ENCODE peak calls at places on chromosome 17, in six cellular contexts. H is ELR, A is upper lobe of right lung, D is COR-L47, Q is upper lobe of left lung, C is cardiac fibroblast. T is an unnamed sample.
A peak's percentile ranks its signal among the peaks of the same experiment; 100 is the strongest.

GRCh38 chr17:50425682-50426471 is at the start of gene ACSF2:
- DNase-seq in Q (peak; percentile 95), C (peak; percentile 61), D (no peak), H (peak; percentile 77), A (peak; percentile 90), T (peak; percentile 60)

GRCh38 chr17:75010683-75011406 is 1.6 kb upstream of the MRPL58 start:
- DNase-seq in A (no peak), H (peak; percentile 53), D (peak; percentile 6), C (peak; percentile 48), Q (no peak), T (no peak)

GRCh38 chr17:30234954-30235353 is 543 bp downstream of the SLC6A4 start:
- DNase-seq in Q (no peak), A (no peak), C (no peak), D (no peak), H (no peak), T (no peak)

GRCh38 chr17:40345161-40346034 is 19.1 kb downstream of the GJD3 start:
- DNase-seq in Q (peak; percentile 92), A (peak; percentile 88), H (peak; percentile 74), C (peak; percentile 78), D (peak; percentile 47), T (no peak)

GRCh38 chr17:67448449-67448848 is 71.4 kb downstream of the PITPNC1 start:
- DNase-seq in C (no peak), D (no peak), A (peak; percentile 11), H (no peak), Q (no peak), T (no peak)

GRCh38 chr17:77995146-77995852 is 36.8 kb downstream of the TNRC6C start:
- DNase-seq in A (no peak), Q (no peak), C (peak; percentile 49), D (no peak), H (no peak), T (no peak)

GRCh38 chr17:15966183-15966878 is 21.4 kb downstream of the ADORA2B start:
- DNase-seq in H (no peak), Q (no peak), A (peak; percentile 88), C (peak; percentile 29), D (no peak), T (no peak)

GRCh38 chr17:48002920-48003685 is 32.2 kb downstream of the CDK5RAP3 start:
- DNase-seq in Q (peak; percentile 51), D (peak; percentile 98), A (no peak), H (no peak), C (no peak), T (no peak)

GRCh38 chr17:73249700-73250099 is 12.0 kb downstream of the CPSF4L start:
- DNase-seq in D (no peak), C (no peak), H (no peak), Q (no peak), A (no peak), T (no peak)

GRCh38 chr17:9987779-9988585 is 82.9 kb upstream of the RCVRN start:
- DNase-seq in C (peak; percentile 46), Q (no peak), D (no peak), H (peak; percentile 30), A (no peak), T (no peak)

GRCh38 chr17:75849724-75850123 is 5.4 kb downstream of the WBP2 start:
- DNase-seq in H (no peak), A (no peak), D (no peak), C (no peak), Q (no peak), T (no peak)

GRCh38 chr17:45366049-45366448 is 49.2 kb upstream of the MAP3K14 start:
- DNase-seq in D (no peak), C (no peak), A (peak; percentile 17), H (no peak), Q (no peak), T (no peak)